ENCODE peak calls at places on chromosomes 1 and 21, in four cellular contexts. F is transverse colon, A is stomach, T is breast epithelium. X is an unnamed sample.

GRCh38 chr21:16007933-16008332 is 278.2 kb downstream of the USP25 start:
- DNase-seq in F (no peak), A (no peak), T (no peak), X (no peak)

GRCh38 chr1:223712184-223712855 is at the start of gene CAPN2:
- DNase-seq in F (peak; percentile 87), A (peak; percentile 89), T (peak; percentile 76), X (peak; percentile 96)

GRCh38 chr1:58883037-58883887 is 99.4 kb upstream of the JUN start:
- DNase-seq in F (peak; percentile 72), A (peak; percentile 85), T (peak; percentile 72), X (peak; percentile 92)

GRCh38 chr1:27713139-27713725 is 12.5 kb upstream of the FAM76A start:
- DNase-seq in F (no peak), A (no peak), T (no peak), X (no peak)

GRCh38 chr1:245046764-245047163 is 108.0 kb upstream of the KIF26B start:
- DNase-seq in F (no peak), A (no peak), T (no peak), X (no peak)

GRCh38 chr21:37903396-37903795 is 12.9 kb downstream of the KCNJ6 start:
- DNase-seq in F (no peak), A (no peak), T (no peak), X (no peak)

GRCh38 chr1:47399138-47399840 is 16.8 kb upstream of the FOXE3 start:
- DNase-seq in F (no peak), A (no peak), T (no peak), X (no peak)

GRCh38 chr1:245797592-245798366 is 643.0 kb downstream of the KIF26B start:
- DNase-seq in F (no peak), A (no peak), T (no peak), X (no peak)

GRCh38 chr21:30988706-30989105 is 49.6 kb downstream of the KRTAP19-8 start:
- DNase-seq in F (no peak), A (no peak), T (no peak), X (no peak)

GRCh38 chr1:29893036-29893723 is 656.9 kb downstream of the PTPRU start:
- DNase-seq in F (no peak), A (no peak), T (no peak), X (no peak)

GRCh38 chr1:226978350-226979114 is 38.4 kb downstream of the COQ8A start:
- DNase-seq in F (no peak), A (no peak), T (no peak), X (no peak)

GRCh38 chr1:246418565-246419312 is 88.3 kb downstream of the SMYD3 start:
- DNase-seq in F (no peak), A (no peak), T (no peak), X (peak; percentile 46)

GRCh38 chr1:27891196-27891889 is 19.0 kb downstream of the THEMIS2 start:
- DNase-seq in F (peak; percentile 63), A (no peak), T (no peak), X (peak; percentile 63)

GRCh38 chr1:71462247-71462646 is 381.4 kb upstream of the ZRANB2 start:
- DNase-seq in F (no peak), A (no peak), T (no peak), X (no peak)

GRCh38 chr21:25508364-25508763 is 98.9 kb downstream of the MRPL39 start:
- DNase-seq in F (no peak), A (no peak), T (no peak), X (no peak)

GRCh38 chr1:64223329-64224151 is 20.1 kb downstream of the UBE2U start:
- DNase-seq in F (no peak), A (no peak), T (no peak), X (no peak)

GRCh38 chr1:55310517-55310927 is 95.4 kb upstream of the USP24 start:
- DNase-seq in F (no peak), A (no peak), T (no peak), X (no peak)

GRCh38 chr1:16226495-16227179 is 10.3 kb downstream of the CPLANE2 start:
- DNase-seq in F (peak; percentile 58), A (peak; percentile 80), T (no peak), X (peak; percentile 94)

GRCh38 chr1:205767248-205767647 is 8.0 kb downstream of the RAB29 start:
- DNase-seq in F (no peak), A (no peak), T (no peak), X (no peak)

GRCh38 chr1:62962794-62963776 is 179.2 kb downstream of the ATG4C start:
- DNase-seq in F (peak; percentile 26), A (peak; percentile 46), T (no peak), X (peak; percentile 53)

GRCh38 chr21:37075214-37075770 is 2.2 kb downstream of the TTC3 start:
- DNase-seq in F (no peak), A (no peak), T (no peak), X (no peak)

GRCh38 chr1:223774133-223774811 is 61.9 kb downstream of the CAPN2 start:
- DNase-seq in F (no peak), A (no peak), T (no peak), X (no peak)

GRCh38 chr1:85223334-85223733 is 22.5 kb upstream of the SYDE2 start:
- DNase-seq in F (no peak), A (no peak), T (no peak), X (no peak)

GRCh38 chr1:232620356-232620841 is 9.5 kb downstream of the SIPA1L2 start:
- DNase-seq in F (peak; percentile 66), A (no peak), T (peak; percentile 46), X (peak; percentile 47)

GRCh38 chr1:115189814-115190541 is 100.7 kb upstream of the TSPAN2 start:
- DNase-seq in F (no peak), A (no peak), T (no peak), X (no peak)

GRCh38 chr21:38229260-38229877 is 27.4 kb upstream of the KCNJ15 start:
- DNase-seq in F (no peak), A (no peak), T (no peak), X (peak; percentile 55)

GRCh38 chr1:50985094-50985493 is 15.0 kb downstream of the CDKN2C start:
- DNase-seq in F (no peak), A (no peak), T (no peak), X (no peak)

GRCh38 chr21:34967509-34968289 is 81.4 kb downstream of the RUNX1 start:
- DNase-seq in F (no peak), A (no peak), T (no peak), X (no peak)

DNA sequence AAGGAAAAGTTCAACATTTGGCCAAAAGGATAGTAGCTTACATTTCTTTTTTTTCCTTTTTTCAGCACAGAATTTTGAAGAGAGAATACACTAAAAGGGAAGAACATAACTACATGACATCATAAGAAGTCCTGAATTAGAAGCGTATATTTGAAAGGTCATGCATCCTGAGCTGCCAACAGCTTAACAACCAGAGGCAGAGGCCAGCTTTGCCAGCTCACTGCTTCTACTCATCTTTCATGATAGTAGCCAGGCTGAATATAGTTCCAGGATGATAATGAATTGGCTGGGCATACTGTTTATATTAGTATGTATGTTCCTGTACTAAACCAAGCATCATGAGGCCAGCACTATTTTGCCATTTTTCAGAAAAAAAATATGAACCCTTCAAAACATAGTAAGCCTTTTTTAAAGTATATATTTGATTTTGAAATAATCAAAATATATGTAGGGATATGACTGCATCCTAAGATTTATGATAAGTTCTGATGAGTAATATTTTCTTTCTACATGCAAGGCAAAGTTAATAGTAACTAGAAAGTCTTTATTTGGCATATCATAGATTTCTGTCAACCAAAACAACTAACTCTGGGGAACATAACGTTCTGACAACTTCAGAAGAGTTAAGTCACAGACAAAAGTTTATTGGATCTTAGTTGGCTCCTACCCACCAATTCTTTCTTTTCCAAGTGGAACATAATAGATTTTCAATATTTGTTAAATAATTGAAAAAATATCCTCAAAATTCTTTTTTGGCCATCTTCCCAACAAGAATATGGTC is 123.2 kb downstream of the DPYD start:
- DNase-seq in F (no peak), A (no peak), T (no peak), X (no peak)
- TF ChIP-seq POLR2AphosphoS5 in F (no peak), A (no peak), T (no peak), X (no peak)

GRCh38 chr1:57061369-57061768 is 95.6 kb upstream of the C8B start:
- DNase-seq in F (no peak), A (peak; percentile 30), T (no peak), X (no peak)
- TF ChIP-seq CTCF in F (no peak), A (peak; percentile 12), T (no peak), X (no peak)

GRCh38 chr1:116416854-116417513 is 43.9 kb downstream of the ATP1A1 start:
- DNase-seq in F (no peak), A (no peak), T (no peak), X (no peak)

GRCh38 chr1:116418091-116418830 is 45.2 kb downstream of the ATP1A1 start:
- DNase-seq in F (peak; percentile 88), A (peak; percentile 85), T (peak; percentile 60), X (peak; percentile 97)

GRCh38 chr1:116424438-116424837 is 51.4 kb downstream of the ATP1A1 start:
- DNase-seq in F (no peak), A (no peak), T (no peak), X (no peak)

GRCh38 chr1:116417678-116418077 is 44.6 kb downstream of the ATP1A1 start:
- DNase-seq in F (no peak), A (no peak), T (no peak), X (no peak)

GRCh38 chr1:116420417-116421200 is 47.6 kb downstream of the ATP1A1 start:
- DNase-seq in F (no peak), A (no peak), T (no peak), X (no peak)
- TF ChIP-seq POLR2AphosphoS5 in F (no peak), A (no peak), T (no peak), X (no peak)

DNA sequence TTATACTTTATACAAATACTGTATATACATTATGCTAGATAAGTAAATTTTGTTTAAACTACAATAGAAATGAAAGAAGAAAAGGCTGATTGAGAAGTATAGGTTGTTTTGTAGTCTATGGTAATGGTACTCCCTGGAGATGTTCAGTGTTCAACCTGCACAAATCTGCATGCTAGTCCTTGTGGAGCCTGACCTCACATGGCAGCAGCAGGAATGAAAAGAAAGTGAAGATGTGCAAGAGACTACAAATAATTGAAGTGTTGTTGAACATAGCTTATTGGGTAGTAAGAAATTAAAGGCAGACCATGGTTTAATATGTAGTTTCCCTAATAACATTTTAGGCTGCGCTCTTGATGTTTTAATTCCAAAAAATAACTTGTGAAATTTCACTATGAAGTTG is 201.2 kb downstream of the TGFB2 start:
- DNase-seq in F (no peak), A (no peak), T (no peak), X (no peak)
- TF ChIP-seq CTCF in F (no peak), A (no peak), T (no peak), X (no peak)